ENCODE peak calls at places on chromosomes 16 and 17, in six cellular contexts. F is CD4-positive, alpha-beta T cell; K is cardiac fibroblast; J is HTR-8/SVneo; U is stimulated activated naive CD4-positive, alpha-beta T cell treated with Interleukin-2 at 50 U/mL for 16 hours; B is MV-4-11. I is an unnamed sample.

GRCh38 chr17:28717578-28718316 is at the start of gene RAB34:
- DNase-seq in F (no peak), K (peak; percentile 95), J (peak; percentile 84), U (no peak), B (peak; percentile 56), I (no peak)

GRCh38 chr16:4392382-4393242 is 21.0 kb downstream of the VASN start:
- DNase-seq in F (no peak), K (peak; percentile 83), J (no peak), U (no peak), B (no peak), I (no peak)

GRCh38 chr17:4858068-4858879 is 25.1 kb downstream of the MINK1 start:
- DNase-seq in F (no peak), K (peak; percentile 70), J (no peak), U (no peak), B (no peak), I (peak; percentile 80)

GRCh38 chr17:68329331-68329730 is 38.0 kb downstream of the ARSG start:
- DNase-seq in F (no peak), K (no peak), J (no peak), U (no peak), B (no peak), I (no peak)

GRCh38 chr16:11076259-11077018 is 132.1 kb downstream of the CLEC16A start:
- DNase-seq in F (no peak), K (no peak), J (no peak), U (peak; percentile 65), B (peak; percentile 49), I (no peak)

GRCh38 chr16:1403036-1403435 is 11.5 kb downstream of the UNKL start:
- DNase-seq in F (no peak), K (no peak), J (no peak), U (no peak), B (no peak), I (no peak)

GRCh38 chr16:31451681-31452351 is 7.5 kb upstream of the ARMC5 start:
- DNase-seq in F (no peak), K (peak; percentile 77), J (peak; percentile 60), U (no peak), B (peak; percentile 51), I (peak; percentile 62)

GRCh38 chr17:20896153-20896649 is 146.6 kb downstream of the USP22 start:
- DNase-seq in F (peak; percentile 9), K (no peak), J (peak; percentile 78), U (peak; percentile 1), B (no peak), I (no peak)

GRCh38 chr17:15900871-15901270 is 44.1 kb upstream of the ADORA2B start:
- DNase-seq in F (no peak), K (no peak), J (no peak), U (no peak), B (no peak), I (no peak)

GRCh38 chr16:50692999-50693781 is at the start of gene NOD2:
- DNase-seq in F (no peak), K (peak; percentile 9), J (no peak), U (peak; percentile 18), B (peak; percentile 46), I (no peak)

GRCh38 chr16:24428751-24429150 is 110.6 kb upstream of the RBBP6 start:
- DNase-seq in F (no peak), K (no peak), J (no peak), U (no peak), B (peak; percentile 84), I (no peak)

GRCh38 chr17:4497101-4497824 is 1.4 kb upstream of the SPNS2 start:
- DNase-seq in F (no peak), K (no peak), J (peak; percentile 60), U (no peak), B (peak; percentile 73), I (peak; percentile 58)

GRCh38 chr16:8936421-8936820 is 27.3 kb downstream of the USP7 start:
- DNase-seq in F (peak; percentile 63), K (peak; percentile 36), J (peak; percentile 57), U (peak; percentile 78), B (peak; percentile 21), I (peak; percentile 51)

GRCh38 chr16:85583491-85584181 is 29.5 kb upstream of the GSE1 start:
- DNase-seq in F (no peak), K (peak; percentile 63), J (no peak), U (no peak), B (no peak), I (peak; percentile 32)

GRCh38 chr16:2692948-2693651 is 10.8 kb downstream of the KCTD5 start:
- DNase-seq in F (no peak), K (no peak), J (no peak), U (no peak), B (peak; percentile 96), I (peak; percentile 77)

GRCh38 chr17:83109793-83110645 is 30.6 kb downstream of the METRNL start:
- DNase-seq in F (no peak), K (peak; percentile 98), J (peak; percentile 96), U (no peak), B (no peak), I (no peak)

GRCh38 chr17:56325561-56325960 is 172.3 kb downstream of the ANKFN1 start:
- DNase-seq in F (no peak), K (no peak), J (no peak), U (no peak), B (no peak), I (no peak)

GRCh38 chr16:3509470-3509928 is 8.7 kb downstream of the CLUAP1 start:
- DNase-seq in F (peak; percentile 87), K (no peak), J (no peak), U (peak; percentile 62), B (no peak), I (no peak)

GRCh38 chr17:72134560-72135399 is 14.0 kb downstream of the SOX9 start:
- DNase-seq in F (no peak), K (no peak), J (no peak), U (no peak), B (peak; percentile 54), I (no peak)

GRCh38 chr17:57861737-57862409 is 12.0 kb upstream of the MRPS23 start:
- DNase-seq in F (no peak), K (peak; percentile 39), J (no peak), U (no peak), B (no peak), I (no peak)

GRCh38 chr16:79013930-79014329 is 586.6 kb downstream of the MAF start:
- DNase-seq in F (no peak), K (no peak), J (no peak), U (no peak), B (no peak), I (no peak)

GRCh38 chr17:33225509-33225908 is 67.6 kb downstream of the ASIC2 start:
- DNase-seq in F (no peak), K (no peak), J (no peak), U (no peak), B (no peak), I (no peak)

GRCh38 chr16:75341934-75342811 is 90.7 kb upstream of the BCAR1 start:
- DNase-seq in F (no peak), K (peak; percentile 66), J (peak; percentile 25), U (no peak), B (peak; percentile 15), I (no peak)

GRCh38 chr17:35243459-35244204 is 760 bp downstream of the SLFN5 start:
- DNase-seq in F (peak; percentile 47), K (peak; percentile 67), J (peak; percentile 51), U (peak; percentile 41), B (peak; percentile 25), I (no peak)

GRCh38 chr17:63571632-63572310 is 21.5 kb downstream of the DCAF7 start:
- DNase-seq in F (no peak), K (peak; percentile 43), J (peak; percentile 30), U (no peak), B (peak; percentile 80), I (no peak)